ENCODE peak calls at places on chromosomes 11 and 22, in six cellular contexts. One of them, this sample, is unnamed.

GRCh38 chr11:75338516-75339218 is 12.8 kb downstream of the ARRB1 start:
- DNase-seq in H1: no peak
- DNase-seq in K562: no peak
- DNase-seq in HepG2: no peak
- DNase-seq in GM12878: no peak
- DNase-seq in SK-N-SH: peak
- DNase-seq in this sample: no peak

GRCh38 chr11:57527056-57527631 is 3.4 kb downstream of the TIMM10 start:
- DNase-seq in HepG2: peak
- DNase-seq in GM12878: no peak
- DNase-seq in H1: peak
- DNase-seq in K562: peak
- DNase-seq in SK-N-SH: peak
- DNase-seq in this sample: no peak

GRCh38 chr22:25067851-25068421 is 115.4 kb downstream of the KIAA1671 start:
- DNase-seq in GM12878: no peak
- DNase-seq in HepG2: no peak
- DNase-seq in K562: no peak
- DNase-seq in H1: no peak
- DNase-seq in SK-N-SH: peak
- DNase-seq in this sample: no peak

GRCh38 chr22:29215012-29215860 is 9.5 kb downstream of the EMID1 start:
- DNase-seq in K562: no peak
- DNase-seq in SK-N-SH: peak
- DNase-seq in HepG2: no peak
- DNase-seq in H1: no peak
- DNase-seq in GM12878: no peak
- DNase-seq in this sample: no peak

GRCh38 chr11:2990617-2991476 is 1.3 kb downstream of the NAP1L4 start:
- DNase-seq in H1: no peak
- DNase-seq in K562: peak
- DNase-seq in HepG2: peak
- DNase-seq in GM12878: no peak
- DNase-seq in SK-N-SH: no peak
- DNase-seq in this sample: no peak

GRCh38 chr22:40453676-40454075 is 83.3 kb downstream of the SGSM3 start:
- DNase-seq in HepG2: no peak
- DNase-seq in K562: no peak
- DNase-seq in H1: no peak
- DNase-seq in SK-N-SH: no peak
- DNase-seq in GM12878: no peak
- DNase-seq in this sample: no peak

GRCh38 chr22:31106651-31107205 is 640 bp downstream of the SELENOM start:
- DNase-seq in H1: no peak
- DNase-seq in GM12878: no peak
- DNase-seq in HepG2: no peak
- DNase-seq in SK-N-SH: no peak
- DNase-seq in K562: no peak
- DNase-seq in this sample: no peak

GRCh38 chr11:114091791-114092397 is 32.4 kb downstream of the ZBTB16 start:
- DNase-seq in GM12878: no peak
- DNase-seq in SK-N-SH: no peak
- DNase-seq in HepG2: peak
- DNase-seq in K562: no peak
- DNase-seq in H1: no peak
- DNase-seq in this sample: no peak

GRCh38 chr22:20299736-20300136 is 20.1 kb downstream of the DGCR6L start:
- DNase-seq in GM12878: no peak
- DNase-seq in SK-N-SH: no peak
- DNase-seq in K562: no peak
- DNase-seq in HepG2: no peak
- DNase-seq in H1: no peak
- DNase-seq in this sample: no peak

GRCh38 chr11:75814369-75814685 is 683 bp upstream of the UVRAG start:
- DNase-seq in SK-N-SH: no peak
- DNase-seq in HepG2: no peak
- DNase-seq in H1: no peak
- DNase-seq in K562: no peak
- DNase-seq in GM12878: no peak
- DNase-seq in this sample: no peak

GRCh38 chr11:61695917-61696316 is 15.7 kb downstream of the DAGLA start:
- DNase-seq in HepG2: no peak
- DNase-seq in SK-N-SH: peak
- DNase-seq in H1: peak
- DNase-seq in K562: no peak
- DNase-seq in GM12878: peak
- DNase-seq in this sample: no peak

GRCh38 chr11:89119426-89119825 is 53.6 kb upstream of the GRM5 start:
- DNase-seq in H1: no peak
- DNase-seq in K562: no peak
- DNase-seq in SK-N-SH: no peak
- DNase-seq in HepG2: no peak
- DNase-seq in GM12878: no peak
- DNase-seq in this sample: no peak

GRCh38 chr22:21816787-21817496 is 50.5 kb downstream of the MAPK1 start:
- DNase-seq in H1: no peak
- DNase-seq in HepG2: no peak
- DNase-seq in GM12878: peak
- DNase-seq in SK-N-SH: peak
- DNase-seq in K562: peak
- DNase-seq in this sample: peak

GRCh38 chr22:43013355-43014061 is 1.4 kb downstream of the PACSIN2 start:
- DNase-seq in HepG2: peak
- DNase-seq in K562: no peak
- DNase-seq in H1: no peak
- DNase-seq in SK-N-SH: no peak
- DNase-seq in GM12878: no peak
- DNase-seq in this sample: peak

GRCh38 chr11:115869780-115870431 is 365.7 kb upstream of the CADM1 start:
- DNase-seq in SK-N-SH: peak
- DNase-seq in GM12878: peak
- DNase-seq in HepG2: peak
- DNase-seq in K562: peak
- DNase-seq in H1: peak
- DNase-seq in this sample: no peak

GRCh38 chr11:120334894-120335462 is 1.2 kb upstream of the ARHGEF12 start:
- DNase-seq in SK-N-SH: peak
- DNase-seq in H1: peak
- DNase-seq in K562: peak
- DNase-seq in HepG2: peak
- DNase-seq in GM12878: peak
- DNase-seq in this sample: peak

GRCh38 chr11:5384335-5384734 is 723 bp downstream of the OR51M1 start:
- DNase-seq in K562: no peak
- DNase-seq in H1: no peak
- DNase-seq in GM12878: no peak
- DNase-seq in SK-N-SH: no peak
- DNase-seq in HepG2: no peak
- DNase-seq in this sample: no peak

GRCh38 chr11:5380740-5381342 is 2.8 kb upstream of the OR51M1 start:
- DNase-seq in H1: peak
- DNase-seq in K562: peak
- DNase-seq in GM12878: no peak
- DNase-seq in HepG2: peak
- DNase-seq in SK-N-SH: peak
- DNase-seq in this sample: peak

DNA sequence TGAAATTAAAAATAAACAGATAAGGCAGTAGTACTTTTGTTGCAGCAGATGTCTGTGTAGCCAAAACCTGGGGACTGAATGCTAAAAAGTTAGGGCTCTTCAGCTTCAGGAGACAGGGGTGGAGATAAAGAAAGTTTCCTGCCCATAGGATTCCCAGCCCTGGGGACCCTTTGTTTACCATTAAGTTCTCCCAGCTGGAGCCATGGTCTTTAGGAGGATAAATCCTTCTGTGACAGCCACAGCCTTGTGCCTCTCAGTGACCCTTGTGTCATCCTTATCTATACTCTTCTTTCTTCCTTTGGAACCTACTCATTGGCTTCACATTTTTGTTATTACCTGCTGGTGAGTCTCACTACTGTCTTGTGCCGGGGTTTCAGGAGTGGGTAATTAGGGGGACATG is at the start of gene OR51M1:
- DNase-seq in SK-N-SH: no peak
- DNase-seq in GM12878: no peak
- DNase-seq in K562: no peak
- DNase-seq in HepG2: no peak
- DNase-seq in H1: no peak
- DNase-seq in this sample: no peak
- H3K4me3 ChIP-seq in SK-N-SH: no peak
- H3K4me3 ChIP-seq in GM12878: no peak
- H3K4me3 ChIP-seq in K562: no peak
- H3K4me3 ChIP-seq in HepG2: no peak
- H3K4me3 ChIP-seq in H1: no peak
- H3K4me3 ChIP-seq in this sample: no peak

GRCh38 chr22:47902646-47903180 is 1140.3 kb downstream of the TBC1D22A start:
- DNase-seq in K562: no peak
- DNase-seq in H1: no peak
- DNase-seq in HepG2: no peak
- DNase-seq in SK-N-SH: no peak
- DNase-seq in GM12878: no peak
- DNase-seq in this sample: no peak
- TF ChIP-seq GABPA in K562: no peak
- TF ChIP-seq GABPA in H1: no peak
- TF ChIP-seq GABPA in HepG2: no peak
- TF ChIP-seq GABPA in SK-N-SH: no peak
- TF ChIP-seq GABPA in GM12878: no peak
- TF ChIP-seq GABPA in this sample: no peak

GRCh38 chr11:48052183-48053040 is 72.1 kb downstream of the PTPRJ start:
- DNase-seq in K562: no peak
- DNase-seq in SK-N-SH: no peak
- DNase-seq in GM12878: no peak
- DNase-seq in HepG2: no peak
- DNase-seq in H1: peak
- DNase-seq in this sample: no peak

GRCh38 chr11:48054994-48055291 is 74.6 kb downstream of the PTPRJ start:
- DNase-seq in K562: no peak
- DNase-seq in SK-N-SH: no peak
- DNase-seq in GM12878: no peak
- DNase-seq in H1: no peak
- DNase-seq in HepG2: no peak
- DNase-seq in this sample: no peak

GRCh38 chr11:48058064-48058463 is 77.7 kb downstream of the PTPRJ start:
- DNase-seq in SK-N-SH: no peak
- DNase-seq in GM12878: no peak
- DNase-seq in K562: no peak
- DNase-seq in HepG2: no peak
- DNase-seq in H1: no peak
- DNase-seq in this sample: no peak

GRCh38 chr11:48056325-48057183 is 76.2 kb downstream of the PTPRJ start:
- DNase-seq in SK-N-SH: no peak
- DNase-seq in K562: peak
- DNase-seq in HepG2: no peak
- DNase-seq in H1: no peak
- DNase-seq in GM12878: no peak
- DNase-seq in this sample: no peak

DNA sequence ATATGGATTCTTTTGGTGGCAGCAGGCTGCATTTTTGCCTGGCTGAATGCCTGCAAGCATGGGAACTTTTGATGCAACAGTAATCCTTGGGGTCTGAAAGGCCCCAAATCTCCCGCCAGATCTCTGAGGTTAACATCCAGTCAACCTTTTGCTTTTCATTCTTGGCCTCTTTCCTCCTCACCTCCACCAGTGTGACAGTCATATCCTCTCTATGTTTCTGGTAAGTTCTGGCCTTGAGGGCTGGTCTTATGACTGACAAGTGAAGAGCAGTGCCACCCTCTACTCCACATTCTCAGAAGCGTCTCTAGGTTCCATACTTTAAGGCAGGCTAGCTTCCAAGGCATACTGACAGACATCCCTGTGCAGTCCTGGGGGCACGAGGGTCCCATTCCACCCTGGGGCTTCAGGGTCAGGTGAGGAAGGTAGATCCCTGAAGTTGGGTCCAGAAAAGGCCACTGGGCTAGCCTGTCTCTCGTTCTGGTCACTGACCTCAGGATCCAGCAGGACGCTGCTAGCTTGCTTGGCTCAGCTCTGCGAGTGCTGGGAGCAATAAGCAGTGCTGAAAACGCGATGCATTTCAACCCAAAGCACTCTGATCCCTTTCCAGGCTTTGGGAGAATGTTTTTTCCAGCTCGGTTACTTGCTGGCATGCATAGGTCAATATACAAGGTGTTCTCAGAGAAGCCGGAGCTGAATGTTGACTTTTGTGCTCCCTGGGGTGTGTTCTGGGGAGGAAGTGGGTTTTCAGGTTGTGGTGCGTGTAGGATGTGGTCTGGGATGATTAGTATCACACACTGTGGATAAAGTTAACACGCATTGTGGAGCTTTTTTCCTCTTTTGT is 75.2 kb downstream of the PTPRJ start:
- DNase-seq in K562: peak
- DNase-seq in SK-N-SH: no peak
- DNase-seq in HepG2: peak
- DNase-seq in H1: no peak
- DNase-seq in GM12878: no peak
- DNase-seq in this sample: no peak
- H3K27ac ChIP-seq in K562: peak
- H3K27ac ChIP-seq in SK-N-SH: no peak
- H3K27ac ChIP-seq in HepG2: no peak
- H3K27ac ChIP-seq in H1: peak
- H3K27ac ChIP-seq in GM12878: peak
- H3K27ac ChIP-seq in this sample: peak

GRCh38 chr22:36332623-36333331 is 55.0 kb downstream of the MYH9 start:
- DNase-seq in GM12878: peak
- DNase-seq in K562: peak
- DNase-seq in HepG2: no peak
- DNase-seq in SK-N-SH: no peak
- DNase-seq in H1: no peak
- DNase-seq in this sample: peak
- H3K4me3 ChIP-seq in GM12878: peak
- H3K4me3 ChIP-seq in K562: no peak
- H3K4me3 ChIP-seq in HepG2: no peak
- H3K4me3 ChIP-seq in SK-N-SH: no peak
- H3K4me3 ChIP-seq in H1: no peak
- H3K4me3 ChIP-seq in this sample: no peak

DNA sequence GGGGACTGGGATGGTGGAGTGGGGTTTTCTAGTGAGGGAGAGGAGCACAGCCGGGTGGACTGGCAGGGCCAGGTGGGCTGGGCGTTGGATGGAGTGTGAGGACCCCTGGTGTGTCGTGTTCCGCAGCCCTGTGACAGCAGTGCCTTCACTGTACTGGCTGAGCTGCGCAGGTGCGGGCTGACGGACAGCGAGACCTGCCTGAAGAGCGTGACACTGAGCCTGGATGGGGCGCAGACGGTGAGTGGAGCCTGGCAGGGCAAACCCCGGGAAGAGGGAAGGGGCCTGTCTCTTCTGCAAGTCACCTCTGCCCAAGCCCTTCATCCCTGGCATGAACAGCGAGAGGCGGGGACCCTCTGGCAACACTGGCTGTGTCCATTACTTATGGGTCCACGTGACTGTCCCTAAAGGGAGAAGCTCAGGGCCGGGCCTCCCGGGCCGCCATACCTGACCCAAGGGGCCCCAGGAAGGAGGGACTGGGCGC is 10.0 kb downstream of the MUC5AC start:
- DNase-seq in H1: no peak
- DNase-seq in HepG2: no peak
- DNase-seq in GM12878: no peak
- DNase-seq in K562: no peak
- DNase-seq in SK-N-SH: peak
- DNase-seq in this sample: no peak
- TF ChIP-seq GABPA in H1: no peak
- TF ChIP-seq GABPA in HepG2: no peak
- TF ChIP-seq GABPA in GM12878: no peak
- TF ChIP-seq GABPA in K562: no peak
- TF ChIP-seq GABPA in SK-N-SH: no peak
- TF ChIP-seq GABPA in this sample: no peak

GRCh38 chr11:13135385-13136271 is 126.5 kb downstream of the RASSF10 start:
- DNase-seq in K562: peak
- DNase-seq in GM12878: no peak
- DNase-seq in H1: no peak
- DNase-seq in SK-N-SH: no peak
- DNase-seq in HepG2: peak
- DNase-seq in this sample: no peak
- H3K27ac ChIP-seq in K562: no peak
- H3K27ac ChIP-seq in GM12878: no peak
- H3K27ac ChIP-seq in H1: no peak
- H3K27ac ChIP-seq in SK-N-SH: peak
- H3K27ac ChIP-seq in HepG2: peak
- H3K27ac ChIP-seq in this sample: no peak

This sample was measured in HL-60.